ENCODE peak calls at places on chromosomes 6 and 20, in four cellular contexts. X is CD8-positive, alpha-beta memory T cell; B is ELR; J is aorta. U is an unnamed sample.

GRCh38 chr6:158021376-158021775 is 39.7 kb downstream of the SYNJ2 start:
- DNase-seq in X (no peak), B (no peak), J (no peak), U (no peak)

GRCh38 chr6:37069639-37070038 is 64.2 kb downstream of the FGD2 start:
- DNase-seq in X (no peak), B (no peak), J (no peak), U (no peak)

GRCh38 chr6:114521926-114522325 is 179.1 kb upstream of the HS3ST5 start:
- DNase-seq in X (no peak), B (no peak), J (no peak), U (no peak)

GRCh38 chr6:23752414-23752813 is 373.6 kb upstream of the NRSN1 start:
- DNase-seq in X (no peak), B (no peak), J (no peak), U (no peak)

GRCh38 chr6:74588094-74588493 is 617.8 kb downstream of the COL12A1 start:
- DNase-seq in X (no peak), B (no peak), J (no peak), U (no peak)

GRCh38 chr6:10759884-10760329 is 12.3 kb downstream of the TMEM14B start:
- DNase-seq in X (no peak), B (peak), J (no peak), U (peak)

GRCh38 chr6:170279977-170280688 is 10.7 kb downstream of the DLL1 start:
- DNase-seq in X (peak), B (peak), J (peak), U (peak)

GRCh38 chr20:16397053-16397452 is 176.2 kb downstream of the KIF16B start:
- DNase-seq in X (no peak), B (no peak), J (peak), U (no peak)

GRCh38 chr6:15714658-15715057 is 51.8 kb upstream of the DTNBP1 start:
- DNase-seq in X (no peak), B (no peak), J (no peak), U (no peak)

GRCh38 chr6:74764486-74764885 is 441.4 kb downstream of the COL12A1 start:
- DNase-seq in X (no peak), B (no peak), J (no peak), U (no peak)

GRCh38 chr6:139028658-139029469 is at the start of gene ABRACL:
- DNase-seq in X (peak), B (peak), J (peak), U (peak)

GRCh38 chr6:74044417-74045096 is 348.6 kb downstream of the CD109 start:
- DNase-seq in X (no peak), B (peak), J (no peak), U (peak)

GRCh38 chr20:64149141-64149540 is 15.1 kb upstream of the MYT1 start:
- DNase-seq in X (no peak), B (no peak), J (no peak), U (no peak)

GRCh38 chr20:61434361-61434781 is 182.3 kb downstream of the CDH4 start:
- DNase-seq in X (no peak), B (no peak), J (no peak), U (no peak)

GRCh38 chr20:57408131-57408530 is 16.9 kb downstream of the RBM38 start:
- DNase-seq in X (no peak), B (no peak), J (no peak), U (no peak)

GRCh38 chr6:110595112-110595511 is 118.7 kb upstream of the SLC22A16 start:
- DNase-seq in X (no peak), B (no peak), J (no peak), U (no peak)

GRCh38 chr6:110013396-110013795 is 35.3 kb downstream of the GPR6 start:
- DNase-seq in X (no peak), B (no peak), J (no peak), U (no peak)

GRCh38 chr6:158313989-158314388 is 1.7 kb downstream of the TULP4 start:
- DNase-seq in X (no peak), B (no peak), J (peak), U (no peak)

GRCh38 chr20:50873518-50873959 is 57.7 kb downstream of the ADNP start:
- DNase-seq in X (peak), B (no peak), J (peak), U (no peak)

GRCh38 chr20:18267815-18268214 is 20.5 kb upstream of the ZNF133 start:
- DNase-seq in X (no peak), B (no peak), J (no peak), U (no peak)

GRCh38 chr6:48111143-48111506 is at the start of gene PTCHD4:
- DNase-seq in X (no peak), B (no peak), J (no peak), U (peak)

GRCh38 chr20:37151529-37151928 is 27.6 kb upstream of the RPN2 start:
- DNase-seq in X (no peak), B (no peak), J (no peak), U (no peak)

U was measured in HFFc6.